ENCODE peak calls at places on chromosomes 11 and 22, in seven cellular contexts. W is EL; U is CD4-positive, CD25-positive, alpha-beta regulatory T cell; X is activated T-cell treated with anti-CD3 and anti-CD28 coated beads for 1 hour; R is fibroblast of mammary gland; V is stimulated activated CD4-positive, alpha-beta T cell treated with anti-CD3 and anti-CD28 coated beads, Interleukin-1b, Interleukin-23, amount 100 ng/mL, for 48 hours; T is right cardiac atrium. Q is an unnamed sample.

GRCh38 chr11:17915500-17916143 is 97.2 kb downstream of the SERGEF start:
- DNase-seq in X (no peak), T (no peak), U (no peak), V (peak), R (no peak), W (peak), Q (no peak)

GRCh38 chr22:43470218-43470617 is 58.4 kb downstream of the MPPED1 start:
- DNase-seq in V (no peak), T (no peak), R (no peak), W (no peak), U (no peak), X (no peak), Q (no peak)

GRCh38 chr22:28075260-28075981 is 156.4 kb upstream of the PITPNB start:
- DNase-seq in V (no peak), T (peak), R (peak), X (no peak), U (no peak), W (peak), Q (no peak)

GRCh38 chr11:12792590-12792989 is 118.4 kb downstream of the TEAD1 start:
- DNase-seq in T (no peak), X (no peak), W (peak), U (no peak), R (peak), V (no peak), Q (no peak)

GRCh38 chr11:112451250-112451649 is 190.6 kb upstream of the PLET1 start:
- DNase-seq in W (no peak), V (no peak), U (no peak), X (no peak), R (no peak), T (no peak), Q (no peak)

GRCh38 chr22:40182231-40182835 is 4.6 kb downstream of the TNRC6B start:
- DNase-seq in T (no peak), X (no peak), W (peak), R (peak), U (no peak), V (no peak), Q (no peak)

GRCh38 chr11:5690216-5690615 is 626 bp downstream of the TRIM22 start:
- DNase-seq in T (peak), V (no peak), U (no peak), W (peak), X (no peak), R (peak), Q (no peak)

GRCh38 chr22:23033116-23033905 is 37.0 kb upstream of the GNAZ start:
- DNase-seq in T (no peak), U (no peak), V (no peak), W (no peak), X (no peak), R (no peak), Q (no peak)

GRCh38 chr22:29457730-29458129 is 19.3 kb downstream of the RFPL1 start:
- DNase-seq in V (peak), W (peak), X (no peak), T (no peak), R (peak), U (no peak), Q (peak)

GRCh38 chr11:35061516-35062440 is 77.2 kb upstream of the CD44 start:
- DNase-seq in T (no peak), U (no peak), W (no peak), R (peak), V (no peak), X (no peak), Q (no peak)

GRCh38 chr22:44196241-44196640 is 15.5 kb downstream of the PARVG start:
- DNase-seq in R (no peak), V (no peak), U (no peak), W (no peak), T (no peak), X (no peak), Q (no peak)

GRCh38 chr22:30240541-30241417 is 5.8 kb downstream of the LIF start:
- DNase-seq in X (no peak), W (peak), T (no peak), R (peak), V (no peak), U (no peak), Q (no peak)

GRCh38 chr11:33017478-33017877 is 1.8 kb downstream of the DEPDC7 start:
- DNase-seq in W (no peak), T (no peak), R (no peak), V (no peak), X (no peak), U (no peak), Q (no peak)